ENCODE peak calls at places on chromosome 1, in ten cellular contexts. V is foreskin fibroblast, M is spleen, G is cardiac fibroblast, N is choroid plexus epithelial cell, S is lower leg skin, K is MM.1S, T is GM12864, J is heart left ventricle, B is fibroblast of lung. I is an unnamed sample.

GRCh38 chr1:53606197-53607095 is 132.5 kb downstream of the GLIS1 start:
- DNase-seq in V (no peak), M (peak), G (no peak), N (no peak), S (no peak), K (no peak), T (no peak), J (peak), B (no peak), I (peak)

GRCh38 chr1:168980180-168980579 is 126.3 kb upstream of the ATP1B1 start:
- DNase-seq in V (no peak), M (no peak), G (no peak), N (no peak), S (no peak), K (no peak), T (no peak), J (no peak), B (no peak), I (no peak)

GRCh38 chr1:43908858-43909257 is 24.7 kb upstream of the ARTN start:
- DNase-seq in V (no peak), M (no peak), G (no peak), N (peak), S (no peak), K (no peak), T (no peak), J (no peak), B (no peak), I (no peak)

GRCh38 chr1:77282187-77282865 is 507 bp downstream of the AK5 start:
- DNase-seq in V (peak), M (peak), G (peak), N (peak), S (no peak), K (peak), T (no peak), J (peak), B (peak), I (peak)

GRCh38 chr1:65255088-65256050 is 54.0 kb upstream of the DNAJC6 start:
- DNase-seq in V (no peak), M (no peak), G (peak), N (peak), S (no peak), K (no peak), T (no peak), J (no peak), B (peak), I (peak)

GRCh38 chr1:69915347-69915746 is 290.0 kb downstream of the LRRC40 start:
- DNase-seq in V (peak), M (no peak), G (peak), N (peak), S (no peak), K (no peak), T (no peak), J (no peak), B (peak), I (no peak)

GRCh38 chr1:61853545-61853944 is 111.3 kb downstream of the PATJ start:
- DNase-seq in V (peak), M (no peak), G (peak), N (peak), S (no peak), K (no peak), T (no peak), J (no peak), B (peak), I (no peak)

GRCh38 chr1:4825841-4826450 is 171.5 kb downstream of the AJAP1 start:
- DNase-seq in V (no peak), M (no peak), G (no peak), N (peak), S (no peak), K (no peak), T (peak), J (no peak), B (no peak), I (peak)

GRCh38 chr1:110603058-110603457 is 3.1 kb downstream of the KCNA2 start:
- DNase-seq in V (no peak), M (no peak), G (no peak), N (no peak), S (no peak), K (no peak), T (no peak), J (no peak), B (no peak), I (no peak)

GRCh38 chr1:180229483-180230415 is at the start of gene LHX4:
- DNase-seq in V (no peak), M (no peak), G (no peak), N (no peak), S (no peak), K (peak), T (no peak), J (no peak), B (peak), I (peak)

GRCh38 chr1:41238311-41239094 is 3.6 kb downstream of the SCMH1 start:
- DNase-seq in V (no peak), M (no peak), G (peak), N (no peak), S (no peak), K (no peak), T (no peak), J (no peak), B (peak), I (no peak)

GRCh38 chr1:165560834-165561233 is 17.0 kb downstream of the LRRC52 start:
- DNase-seq in V (no peak), M (no peak), G (no peak), N (no peak), S (no peak), K (no peak), T (no peak), J (no peak), B (no peak), I (peak)

GRCh38 chr1:88302843-88303486 is 381.1 kb upstream of the PKN2 start:
- DNase-seq in V (peak), M (no peak), G (peak), N (peak), S (no peak), K (peak), T (no peak), J (no peak), B (peak), I (peak)
- TF ChIP-seq CTCF in V (peak), M (peak), G (peak), N (peak), S (no peak), K (peak), T (peak), J (peak), B (peak), I (peak)

GRCh38 chr1:158113759-158114127 is 67.0 kb upstream of the CD1D start:
- DNase-seq in V (no peak), M (no peak), G (no peak), N (no peak), S (no peak), K (no peak), T (no peak), J (no peak), B (no peak), I (no peak)
- TF ChIP-seq CTCF in V (no peak), M (no peak), G (no peak), N (no peak), S (no peak), K (no peak), T (no peak), J (no peak), B (no peak), I (no peak)

DNA sequence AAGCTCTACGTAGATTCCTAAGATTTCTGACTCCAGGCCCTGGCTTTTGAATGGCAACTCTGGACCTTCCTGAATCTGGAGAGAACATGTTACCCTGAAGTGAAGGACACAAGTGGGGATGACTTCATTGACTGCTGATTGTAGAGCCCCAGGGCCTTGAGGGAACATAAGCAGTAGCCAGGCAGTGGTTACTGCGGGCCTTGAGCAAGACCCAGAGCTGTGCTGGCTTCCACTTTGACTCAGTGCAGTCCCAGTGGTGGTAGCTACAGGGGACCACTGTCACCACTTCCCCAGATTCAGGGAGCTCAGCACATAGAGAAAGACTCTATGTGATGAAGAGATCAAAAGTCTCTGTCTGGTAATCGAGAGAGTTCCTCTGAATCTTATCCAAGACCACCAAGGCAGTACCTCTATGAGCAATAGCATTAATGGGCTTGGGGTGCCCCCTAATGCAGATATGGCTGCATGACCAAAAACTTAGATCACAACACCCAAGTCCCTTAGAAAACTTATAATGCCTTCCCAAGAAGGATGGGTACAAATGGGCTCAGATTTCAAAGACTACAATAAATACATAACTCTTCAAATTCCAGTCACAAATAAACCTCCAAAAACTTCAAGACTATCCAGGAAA is 1278.3 kb downstream of the AMY1C start:
- DNase-seq in V (no peak), M (no peak), G (no peak), N (no peak), S (no peak), K (no peak), T (no peak), J (no peak), B (no peak), I (peak)
- TF ChIP-seq CTCF in V (no peak), M (no peak), G (no peak), N (no peak), S (no peak), K (no peak), T (peak), J (no peak), B (no peak), I (peak)

GRCh38 chr1:7121622-7121988 is 336.4 kb downstream of the CAMTA1 start:
- DNase-seq in V (no peak), M (no peak), G (no peak), N (no peak), S (no peak), K (no peak), T (no peak), J (peak), B (no peak), I (no peak)

GRCh38 chr1:7120863-7121621 is 335.8 kb downstream of the CAMTA1 start:
- DNase-seq in V (no peak), M (no peak), G (no peak), N (no peak), S (no peak), K (no peak), T (no peak), J (no peak), B (peak), I (peak)

GRCh38 chr1:7116001-7116400 is 330.7 kb downstream of the CAMTA1 start:
- DNase-seq in V (no peak), M (no peak), G (no peak), N (no peak), S (no peak), K (no peak), T (no peak), J (no peak), B (no peak), I (no peak)

GRCh38 chr1:7117265-7117598 is 332.0 kb downstream of the CAMTA1 start:
- DNase-seq in V (no peak), M (no peak), G (no peak), N (no peak), S (no peak), K (no peak), T (no peak), J (no peak), B (no peak), I (no peak)

GRCh38 chr1:7117599-7118281 is 332.5 kb downstream of the CAMTA1 start:
- DNase-seq in V (peak), M (no peak), G (peak), N (peak), S (no peak), K (no peak), T (no peak), J (no peak), B (peak), I (peak)
- TF ChIP-seq CTCF in V (no peak), M (no peak), G (peak), N (peak), S (no peak), K (no peak), T (no peak), J (no peak), B (no peak), I (no peak)

I was measured in endodermal cell.